ENCODE peak calls at places on chromosome 19, in four cellular contexts. G is astrocyte of the spinal cord, E is testis, X is mucosa of descending colon. F is an unnamed sample.
A peak's percentile ranks its signal among the peaks of the same experiment; 100 is the strongest.

GRCh38 chr19:41341669-41342490 is 11.8 kb downstream of the TGFB1 start:
- DNase-seq in E (no peak), G (no peak), X (peak; percentile 62), F (no peak)

GRCh38 chr19:32231691-32232090 is 113.7 kb upstream of the ZNF507 start:
- DNase-seq in E (no peak), X (no peak), G (no peak), F (no peak)

GRCh38 chr19:35109395-35110112 is 6.1 kb upstream of the FXYD3 start:
- DNase-seq in G (no peak), X (peak; percentile 67), E (no peak), F (no peak)

GRCh38 chr19:33339016-33339749 is 34.3 kb upstream of the CEBPG start:
- DNase-seq in G (no peak), X (no peak), E (no peak), F (no peak)

GRCh38 chr19:15191514-15191913 is 9.3 kb downstream of the NOTCH3 start:
- DNase-seq in E (no peak), X (no peak), G (no peak), F (no peak)

GRCh38 chr19:18708452-18709231 is 25.2 kb downstream of the CRTC1 start:
- DNase-seq in E (no peak), X (no peak), G (no peak), F (no peak)

GRCh38 chr19:9848060-9848459 is 12.9 kb downstream of the PIN1 start:
- DNase-seq in G (no peak), X (no peak), E (no peak), F (no peak)

GRCh38 chr19:42601811-42602443 is 7.2 kb upstream of the CEACAM8 start:
- DNase-seq in G (no peak), E (no peak), X (no peak), F (no peak)

GRCh38 chr19:43711751-43712355 is 4.0 kb upstream of the IRGC start:
- DNase-seq in E (no peak), G (no peak), X (no peak), F (no peak)

GRCh38 chr19:3330047-3330446 is 36.3 kb upstream of the NFIC start:
- DNase-seq in E (no peak), X (no peak), G (no peak), F (no peak)

GRCh38 chr19:52993342-52994178 is 20.2 kb upstream of the ERVV-1 start:
- DNase-seq in G (peak; percentile 79), E (peak; percentile 87), X (peak; percentile 92), F (peak; percentile 42)

GRCh38 chr19:16571283-16571682 is 932 bp downstream of the SLC35E1 start:
- DNase-seq in X (no peak), E (no peak), G (peak; percentile 25), F (no peak)

GRCh38 chr19:5857203-5858081 is 6.2 kb upstream of the FUT3 start:
- DNase-seq in X (peak; percentile 14), G (no peak), E (no peak), F (no peak)

GRCh38 chr19:49803529-49803856 is 9.6 kb downstream of the FUZ start:
- DNase-seq in X (no peak), G (no peak), E (no peak), F (no peak)

GRCh38 chr19:10587022-10587838 is at the start of gene AP1M2:
- DNase-seq in E (no peak), X (peak; percentile 76), G (no peak), F (no peak)

GRCh38 chr19:55228015-55228391 is 560 bp downstream of the TMEM86B start:
- DNase-seq in E (no peak), G (no peak), X (no peak), F (no peak)

GRCh38 chr19:55226273-55226672 is 2.3 kb downstream of the TMEM86B start:
- DNase-seq in X (no peak), E (no peak), G (no peak), F (no peak)

GRCh38 chr19:55226788-55227187 is 1.8 kb downstream of the TMEM86B start:
- DNase-seq in G (no peak), X (no peak), E (no peak), F (no peak)

GRCh38 chr19:55228403-55229031 is at the start of gene TMEM86B:
- DNase-seq in E (no peak), X (no peak), G (no peak), F (no peak)

GRCh38 chr19:55227241-55228014 is 1.1 kb downstream of the TMEM86B start:
- DNase-seq in G (no peak), E (no peak), X (no peak), F (no peak)
- TF ChIP-seq CTCF in G (no peak), E (no peak), X (no peak), F (no peak)

GRCh38 chr19:55451163-55451521 is 8.0 kb upstream of the SHISA7 start:
- DNase-seq in G (no peak), X (no peak), E (no peak), F (no peak)

GRCh38 chr19:55454787-55455243 is 6.6 kb downstream of the ISOC2 start:
- DNase-seq in E (peak; percentile 71), G (no peak), X (peak; percentile 56), F (no peak)

GRCh38 chr19:55451522-55452380 is 8.7 kb upstream of the SHISA7 start:
- DNase-seq in G (no peak), E (no peak), X (no peak), F (no peak)

GRCh38 chr19:55453861-55454260 is 7.6 kb downstream of the ISOC2 start:
- DNase-seq in E (peak; percentile 61), G (no peak), X (no peak), F (no peak)

GRCh38 chr19:55452381-55453325 is 8.8 kb downstream of the ISOC2 start:
- DNase-seq in G (peak; percentile 83), E (peak; percentile 81), X (peak; percentile 71), F (no peak)
- TF ChIP-seq CTCF in G (no peak), E (no peak), X (no peak), F (no peak)

GRCh38 chr19:38056646-38057045 is 149.6 kb downstream of the SIPA1L3 start:
- DNase-seq in E (no peak), X (no peak), G (no peak), F (no peak)
- TF ChIP-seq CTCF in E (no peak), X (no peak), G (no peak), F (no peak)

GRCh38 chr19:38531515-38531914 is 86.2 kb downstream of the MAP4K1 start:
- DNase-seq in G (no peak), X (no peak), E (no peak), F (no peak)
- TF ChIP-seq CTCF in G (no peak), X (no peak), E (no peak), F (no peak)

DNA sequence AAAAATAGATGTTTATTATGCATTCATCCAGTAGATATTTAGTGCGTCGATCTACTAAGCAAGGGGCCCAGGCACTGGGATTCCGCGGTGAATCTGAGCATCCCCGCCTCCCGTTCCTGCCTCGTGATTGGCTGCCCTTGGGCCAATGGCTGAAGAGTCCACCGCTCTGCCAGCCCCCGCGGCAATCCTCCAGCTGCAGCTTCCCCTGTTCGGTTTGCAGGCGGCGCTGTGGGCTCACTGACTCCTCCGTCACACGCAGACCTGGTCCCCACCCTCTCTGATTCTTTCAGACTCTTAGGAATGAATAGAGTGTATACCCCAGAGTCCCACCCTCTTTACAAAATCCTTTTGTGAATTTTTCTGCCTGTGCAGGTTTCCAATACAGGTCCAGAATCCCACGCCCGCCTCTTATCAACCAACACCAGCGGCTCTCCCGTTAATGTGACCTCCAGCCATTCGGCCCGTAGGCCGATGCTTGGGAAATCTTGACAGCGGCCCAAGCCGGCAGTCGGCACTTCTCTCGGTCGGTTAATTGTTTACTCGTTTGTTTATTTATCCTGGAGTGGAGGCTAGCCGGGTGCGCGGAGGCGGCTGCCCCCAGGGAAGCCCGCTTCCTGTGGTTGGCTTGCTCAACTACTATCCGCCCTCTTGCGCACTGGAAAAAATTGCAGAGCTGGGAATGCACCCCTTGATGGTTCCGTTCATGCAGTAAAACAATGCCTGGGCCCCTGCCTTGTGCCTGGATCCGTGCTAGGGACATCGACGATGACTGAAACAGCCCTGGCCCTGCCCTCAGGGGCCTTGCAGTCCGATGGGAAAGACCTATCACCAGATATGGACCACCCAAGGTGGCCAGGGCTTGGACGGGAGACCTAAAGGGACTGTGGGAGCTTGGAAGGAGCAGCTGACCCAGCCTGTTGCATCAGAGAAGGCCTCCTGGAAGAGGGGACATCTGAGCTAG is 4.5 kb upstream of the ARHGAP35 start:
- DNase-seq in X (peak; percentile 94), E (peak; percentile 98), G (peak; percentile 94), F (peak; percentile 92)
- TF ChIP-seq CTCF in X (peak; percentile 74), E (peak; percentile 66), G (peak; percentile 94), F (peak; percentile 89)

GRCh38 chr19:1221904-1222255 is 15.9 kb downstream of the CBARP start:
- DNase-seq in G (no peak), E (no peak), X (no peak), F (no peak)

GRCh38 chr19:1220452-1221037 is 15.0 kb downstream of the STK11 start:
- DNase-seq in E (no peak), G (no peak), X (no peak), F (no peak)

GRCh38 chr19:1219786-1220451 is 14.3 kb downstream of the STK11 start:
- DNase-seq in X (no peak), G (no peak), E (no peak), F (no peak)

GRCh38 chr19:1222394-1222793 is 15.4 kb downstream of the CBARP start:
- DNase-seq in G (no peak), X (no peak), E (no peak), F (no peak)

DNA sequence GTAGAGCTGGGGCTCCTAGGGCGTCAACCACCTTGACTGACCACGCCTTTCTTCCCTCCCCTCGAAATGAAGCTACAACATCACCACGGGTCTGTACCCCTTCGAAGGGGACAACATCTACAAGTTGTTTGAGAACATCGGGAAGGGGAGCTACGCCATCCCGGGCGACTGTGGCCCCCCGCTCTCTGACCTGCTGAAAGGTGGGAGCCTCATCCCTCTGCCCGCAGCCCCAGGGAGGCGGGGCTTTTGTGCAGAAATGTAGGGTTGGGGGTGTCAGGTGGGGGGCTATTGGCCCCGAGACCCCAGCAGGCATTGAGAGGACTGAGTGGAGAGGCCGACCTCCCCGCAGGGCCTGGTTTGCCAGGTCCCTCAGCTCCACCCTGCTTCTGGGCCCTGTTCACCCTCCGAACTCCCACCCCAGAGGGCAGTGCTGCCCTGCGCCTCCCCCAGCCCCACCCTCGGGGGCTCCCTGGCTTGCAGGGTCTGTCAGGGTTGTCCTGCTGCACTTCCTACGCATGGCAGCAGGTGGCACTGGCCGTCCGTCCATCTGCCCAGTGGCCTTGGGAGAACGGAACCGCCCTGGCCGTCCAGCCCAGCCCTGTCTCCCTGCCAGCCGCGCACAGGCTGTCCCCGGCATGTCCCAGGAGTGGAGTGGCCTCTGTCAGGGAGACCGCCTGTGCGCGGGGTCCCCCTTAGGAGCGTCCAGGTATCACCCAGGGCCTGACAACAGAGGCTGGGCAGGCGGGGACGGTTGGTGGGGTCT is 15.7 kb downstream of the STK11 start:
- DNase-seq in E (peak; percentile 85), G (peak; percentile 50), X (peak; percentile 72), F (no peak)
- TF ChIP-seq CTCF in E (peak; percentile 84), G (peak; percentile 77), X (peak; percentile 51), F (peak; percentile 64)

DNA sequence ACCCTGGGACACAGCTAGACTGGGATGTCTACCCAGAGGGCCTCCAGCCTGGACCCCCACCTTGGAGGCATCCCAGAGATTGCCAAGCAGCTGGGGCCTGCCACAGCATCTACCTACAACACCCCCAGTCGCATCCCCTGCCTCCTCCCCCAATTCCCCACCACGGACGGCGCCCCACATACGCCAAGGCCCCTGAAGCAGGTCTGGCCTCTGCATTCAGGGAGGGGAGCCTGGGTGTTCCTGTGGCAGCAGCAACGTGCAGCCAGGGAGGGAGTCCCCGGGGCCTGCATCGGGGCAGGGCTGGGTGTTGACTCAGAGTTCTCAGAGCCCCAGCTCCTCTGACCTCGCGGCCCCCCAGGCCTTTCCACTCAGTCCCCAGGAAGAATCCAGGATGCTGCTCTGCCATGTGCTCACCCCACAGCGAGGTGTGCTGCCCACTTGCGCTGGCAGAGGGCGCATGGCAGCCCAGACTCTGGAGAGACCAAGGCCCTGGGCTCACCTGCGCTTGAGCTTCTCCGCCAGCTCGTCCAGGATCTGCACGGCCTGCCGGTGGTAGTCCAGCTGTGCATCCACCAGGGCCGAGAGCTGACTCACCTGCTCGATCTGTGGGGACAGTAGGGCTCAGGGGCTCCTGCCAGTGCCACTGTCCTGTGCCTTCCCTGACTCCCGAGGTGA is 19.6 kb downstream of the MPND start:
- DNase-seq in G (no peak), X (peak; percentile 35), E (no peak), F (no peak)
- TF ChIP-seq CTCF in G (peak; percentile 44), X (no peak), E (no peak), F (no peak)

F was measured in AG09319.